ENCODE peak calls at places on chromosomes 7 and 10, in four cellular contexts. M, H, R and V are unnamed samples.
A peak's percentile ranks its signal among the peaks of the same experiment; 100 is the strongest.

GRCh38 chr7:112150823-112151641 is 55.2 kb downstream of the DOCK4 start:
- DNase-seq in R (no peak), H (no peak), M (no peak), V (no peak)

GRCh38 chr7:76408121-76408560 is 1.4 kb downstream of the SSC4D start:
- DNase-seq in H (no peak), M (no peak), R (no peak), V (no peak)

GRCh38 chr7:24665564-24666294 is 91.5 kb downstream of the GSDME start:
- DNase-seq in H (no peak), R (peak; percentile 27), M (peak; percentile 3), V (peak; percentile 66)

GRCh38 chr10:28838908-28839307 is 161.6 kb downstream of the BAMBI start:
- DNase-seq in R (no peak), M (no peak), H (no peak), V (no peak)

GRCh38 chr10:94131885-94132284 is 138.2 kb downstream of the PLCE1 start:
- DNase-seq in R (no peak), M (no peak), H (no peak), V (no peak)

GRCh38 chr7:132240262-132240661 is 336.0 kb downstream of the PLXNA4 start:
- DNase-seq in R (no peak), H (no peak), M (no peak), V (no peak)

GRCh38 chr10:61390841-61391240 is 62.3 kb downstream of the TMEM26 start:
- DNase-seq in R (peak; percentile 19), M (no peak), H (no peak), V (no peak)

GRCh38 chr7:140389445-140389844 is 8.9 kb downstream of the SLC37A3 start:
- DNase-seq in H (no peak), R (no peak), M (no peak), V (no peak)

GRCh38 chr7:16202298-16202697 is 219.0 kb downstream of the CRPPA start:
- DNase-seq in M (no peak), R (no peak), H (no peak), V (no peak)

GRCh38 chr10:61750943-61751471 is 88.3 kb downstream of the CABCOCO1 start:
- DNase-seq in R (peak; percentile 27), H (peak; percentile 8), M (peak; percentile 1), V (peak; percentile 87)

GRCh38 chr7:31767686-31768358 is 80.8 kb downstream of the PPP1R17 start:
- DNase-seq in H (no peak), R (no peak), M (no peak), V (no peak)

GRCh38 chr10:127298396-127298795 is 102.0 kb upstream of the INSYN2A start:
- DNase-seq in M (no peak), H (no peak), R (no peak), V (no peak)

GRCh38 chr7:13908667-13909382 is 80.6 kb downstream of the ETV1 start:
- DNase-seq in M (no peak), H (no peak), R (no peak), V (no peak)

GRCh38 chr10:34666008-34666700 is 148.9 kb downstream of the PARD3 start:
- DNase-seq in H (no peak), R (peak; percentile 53), M (no peak), V (peak; percentile 41)

GRCh38 chr7:107687656-107688055 is 27.0 kb downstream of the SLC26A4 start:
- DNase-seq in M (no peak), H (no peak), R (no peak), V (no peak)

GRCh38 chr10:91210435-91210834 is 10.0 kb upstream of the PCGF5 start:
- DNase-seq in M (no peak), H (no peak), R (no peak), V (no peak)

GRCh38 chr7:116786791-116787443 is 75.5 kb upstream of the CAPZA2 start:
- DNase-seq in R (peak; percentile 58), H (peak; percentile 42), M (peak; percentile 12), V (no peak)

GRCh38 chr7:128217030-128217805 is 23.9 kb upstream of the LEP start:
- DNase-seq in H (no peak), M (peak; percentile 98), R (no peak), V (peak; percentile 50)

GRCh38 chr10:119368991-119369869 is 161.9 kb downstream of the GRK5 start:
- DNase-seq in M (no peak), R (no peak), H (peak; percentile 70), V (no peak)

GRCh38 chr7:24705481-24705954 is 51.7 kb downstream of the GSDME start:
- DNase-seq in R (no peak), M (peak; percentile 34), H (no peak), V (no peak)

GRCh38 chr7:86201767-86202166 is 441.9 kb upstream of the GRM3 start:
- DNase-seq in M (no peak), R (no peak), H (no peak), V (no peak)

GRCh38 chr10:82768040-82768439 is 893.0 kb downstream of the NRG3 start:
- DNase-seq in M (no peak), R (no peak), H (no peak), V (no peak)

GRCh38 chr10:131426530-131426898 is 115.0 kb upstream of the TCERG1L start:
- DNase-seq in R (no peak), M (no peak), H (no peak), V (no peak)

GRCh38 chr10:77715081-77715480 is 77.5 kb upstream of the KCNMA1 start:
- DNase-seq in R (no peak), M (no peak), H (no peak), V (peak; percentile 68)

GRCh38 chr10:42790835-42791234 is 8.2 kb downstream of the BMS1 start:
- DNase-seq in R (no peak), M (no peak), H (no peak), V (no peak)

GRCh38 chr10:115171392-115171960 is 78.3 kb downstream of the ATRNL1 start:
- DNase-seq in R (no peak), H (no peak), M (no peak), V (peak; percentile 2)

GRCh38 chr7:33932221-33932620 is 26.9 kb downstream of the BMPER start:
- DNase-seq in H (no peak), M (no peak), R (no peak), V (no peak)

GRCh38 chr7:375491-375821 is 85.5 kb downstream of the FOXL3 start:
- DNase-seq in H (no peak), R (no peak), M (no peak), V (no peak)

GRCh38 chr7:93092757-93093370 is 24.9 kb downstream of the SAMD9 start:
- DNase-seq in R (no peak), M (peak; percentile 2), H (no peak), V (no peak)

GRCh38 chr7:22147113-22147512 is 201.4 kb upstream of the CDCA7L start:
- DNase-seq in M (no peak), R (no peak), H (peak; percentile 2), V (no peak)

GRCh38 chr10:5679606-5680005 is 5.0 kb upstream of the TASOR2 start:
- DNase-seq in H (no peak), R (no peak), M (no peak), V (no peak)

DNA sequence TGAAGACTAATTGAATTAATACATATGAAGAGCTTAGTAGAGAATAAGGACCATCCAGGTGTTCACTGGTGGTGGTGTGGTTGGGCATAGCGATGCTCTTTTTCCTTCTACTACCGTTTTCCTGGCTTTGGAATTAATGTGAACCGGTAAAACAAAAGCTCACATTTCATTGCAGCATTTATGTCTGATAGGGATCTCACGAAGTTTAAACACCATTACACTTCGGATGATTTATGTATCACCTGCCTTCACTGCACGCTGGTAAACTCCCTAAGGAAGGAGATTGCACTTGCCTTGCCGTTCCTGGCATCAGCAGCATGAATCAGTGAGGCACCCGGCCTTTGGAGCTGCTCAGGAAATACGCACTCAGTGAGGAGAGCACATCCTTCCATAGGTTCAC is 47.5 kb downstream of the WIPF3 start:
- DNase-seq in H (no peak), M (no peak), R (no peak), V (no peak)
- TF ChIP-seq SPI1 in H (no peak), M (no peak), R (no peak), V (no peak)

DNA sequence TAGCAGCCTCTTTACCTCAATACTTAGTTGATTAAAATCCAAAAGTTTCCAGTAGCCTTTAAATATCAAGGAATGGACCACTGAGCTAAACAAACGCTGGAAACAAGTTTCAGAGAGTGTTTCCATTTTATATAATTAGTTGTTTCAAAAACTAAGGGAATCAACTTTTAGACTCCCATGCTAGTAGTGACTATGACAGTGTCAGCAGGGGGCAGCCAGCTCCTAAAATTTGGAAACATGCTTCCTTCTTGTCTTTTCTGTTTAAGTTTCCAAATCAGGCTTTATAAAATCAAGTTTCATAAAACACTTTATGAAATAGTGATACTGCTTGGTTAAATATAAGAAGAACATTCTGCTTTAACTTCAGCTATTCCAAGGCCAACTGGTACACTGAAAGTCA is 138.2 kb upstream of the TMEM229A start:
- DNase-seq in H (no peak), M (no peak), R (no peak), V (no peak)
- TF ChIP-seq SPI1 in H (no peak), M (no peak), R (no peak), V (no peak)

DNA sequence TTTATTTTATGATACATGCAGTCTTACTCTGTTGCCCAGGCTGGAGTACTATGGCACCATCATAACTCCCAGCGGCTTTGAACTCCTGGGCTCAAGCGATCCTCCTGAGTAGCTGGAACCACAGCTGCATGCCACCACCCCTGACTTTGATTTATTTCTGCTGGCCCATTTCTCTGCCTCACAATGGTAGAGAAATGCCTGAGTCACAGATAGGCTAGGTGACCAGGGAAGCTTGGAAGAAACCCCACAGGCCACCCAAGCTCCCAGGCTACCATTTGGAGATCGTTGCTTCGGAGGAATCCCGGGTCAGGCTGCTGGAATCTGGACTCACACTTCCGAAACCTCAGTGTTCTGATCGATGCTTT is 17.4 kb upstream of the BAIAP2L1 start:
- DNase-seq in M (no peak), H (no peak), R (no peak), V (no peak)
- TF ChIP-seq SPI1 in M (no peak), H (no peak), R (no peak), V (no peak)

GRCh38 chr10:132692311-132692710 is 93.6 kb downstream of the NKX6-2 start:
- DNase-seq in M (no peak), R (no peak), H (no peak), V (no peak)
- TF ChIP-seq SPI1 in M (no peak), R (no peak), H (no peak), V (no peak)

GRCh38 chr7:18993933-18994668 is 123.3 kb downstream of the TWIST1 start:
- DNase-seq in R (no peak), M (no peak), H (no peak), V (no peak)
- TF ChIP-seq SPI1 in R (no peak), M (no peak), H (no peak), V (no peak)

GRCh38 chr10:76318171-76318570 is 886.7 kb downstream of the LRMDA start:
- DNase-seq in M (no peak), H (no peak), R (no peak), V (no peak)
- TF ChIP-seq SPI1 in M (no peak), H (no peak), R (no peak), V (no peak)

GRCh38 chr7:134454277-134454676 is 4.6 kb downstream of the AKR1B1 start:
- DNase-seq in M (peak; percentile 44), H (no peak), R (no peak), V (no peak)
- TF ChIP-seq SPI1 in M (peak; percentile 5), H (no peak), R (no peak), V (no peak)